ENCODE peak calls at places on chromosomes 7 and 10, in nine cellular contexts. N is astrocyte, F is WTC11, T is HTR-8/SVneo, S is activated T-cell treated with anti-CD3 and anti-CD28 coated beads for 1 hour, C is RWPE2, E is anterior cingulate cortex, K is fibroblast of the conjunctiva, O is kidney epithelial cell. B is an unnamed sample.

GRCh38 chr7:27946351-27946750 is 206.4 kb downstream of the TAX1BP1 start:
- DNase-seq in N (no peak), F (no peak), T (no peak), S (no peak), C (no peak), E (no peak), K (no peak), O (no peak), B (no peak)

GRCh38 chr10:44921506-44921905 is 10.4 kb downstream of the TMEM72 start:
- DNase-seq in N (no peak), F (no peak), T (no peak), S (no peak), C (no peak), E (no peak), K (no peak), O (no peak), B (no peak)

GRCh38 chr10:77974396-77975074 is 48.0 kb upstream of the DLG5 start:
- DNase-seq in N (peak; percentile 18), F (peak; percentile 66), T (no peak), S (no peak), C (no peak), E (no peak), K (peak; percentile 38), O (no peak), B (peak; percentile 47)

GRCh38 chr7:49817251-49817650 is 43.8 kb downstream of the VWC2 start:
- DNase-seq in N (no peak), F (no peak), T (no peak), S (no peak), C (no peak), E (no peak), K (no peak), O (no peak), B (no peak)

GRCh38 chr7:99791667-99792356 is 7.8 kb upstream of the CYP3A4 start:
- DNase-seq in N (no peak), F (no peak), T (no peak), S (no peak), C (no peak), E (no peak), K (no peak), O (no peak), B (no peak)

GRCh38 chr7:13988011-13988410 is 1.5 kb downstream of the ETV1 start:
- DNase-seq in N (peak; percentile 89), F (no peak), T (no peak), S (no peak), C (no peak), E (no peak), K (no peak), O (no peak), B (no peak)

GRCh38 chr7:134442441-134443220 is 16.3 kb downstream of the AKR1B1 start:
- DNase-seq in N (no peak), F (no peak), T (no peak), S (no peak), C (no peak), E (no peak), K (no peak), O (no peak), B (no peak)

GRCh38 chr10:121155742-121156141 is 304.6 kb downstream of the WDR11 start:
- DNase-seq in N (no peak), F (no peak), T (no peak), S (no peak), C (no peak), E (no peak), K (no peak), O (no peak), B (no peak)

GRCh38 chr7:99837649-99838361 is 10.0 kb downstream of the CYP3A43 start:
- DNase-seq in N (no peak), F (no peak), T (peak; percentile 2), S (no peak), C (no peak), E (no peak), K (no peak), O (no peak), B (no peak)